ENCODE peak calls at places on chromosomes 1 and 21, in eight cellular contexts. One of them, this sample, is unnamed.

GRCh38 chr1:96748078-96748477 is 26.5 kb downstream of the PTBP2 start:
- DNase-seq in MCF 10A: no peak
- DNase-seq in GM18507: no peak
- DNase-seq in cortex of kidney: no peak
- DNase-seq in stimulated activated CD4-positive, alpha-beta T cell treated with anti-CD3 and anti-CD28 coated beads, Interleukin-12 subunit alpha, Interleukin-12 subunit beta, amount 100 ng/mL, for 48 hours: no peak
- DNase-seq in heart left ventricle: no peak
- DNase-seq in kidney epithelial cell: no peak
- DNase-seq in NCI-H345: no peak
- DNase-seq in this sample: no peak

GRCh38 chr21:34846601-34847112 is 177.9 kb downstream of the CLIC6 start:
- DNase-seq in MCF 10A: peak
- DNase-seq in GM18507: no peak
- DNase-seq in cortex of kidney: no peak
- DNase-seq in stimulated activated CD4-positive, alpha-beta T cell treated with anti-CD3 and anti-CD28 coated beads, Interleukin-12 subunit alpha, Interleukin-12 subunit beta, amount 100 ng/mL, for 48 hours: no peak
- DNase-seq in heart left ventricle: no peak
- DNase-seq in kidney epithelial cell: peak
- DNase-seq in NCI-H345: no peak
- DNase-seq in this sample: no peak

GRCh38 chr1:240468616-240469015 is 143.3 kb downstream of the GREM2 start:
- DNase-seq in MCF 10A: no peak
- DNase-seq in GM18507: no peak
- DNase-seq in cortex of kidney: no peak
- DNase-seq in stimulated activated CD4-positive, alpha-beta T cell treated with anti-CD3 and anti-CD28 coated beads, Interleukin-12 subunit alpha, Interleukin-12 subunit beta, amount 100 ng/mL, for 48 hours: no peak
- DNase-seq in heart left ventricle: no peak
- DNase-seq in kidney epithelial cell: no peak
- DNase-seq in NCI-H345: no peak
- DNase-seq in this sample: no peak

GRCh38 chr1:47477595-47478080 is 39.8 kb downstream of the FOXD2 start:
- DNase-seq in MCF 10A: peak
- DNase-seq in GM18507: no peak
- DNase-seq in cortex of kidney: no peak
- DNase-seq in stimulated activated CD4-positive, alpha-beta T cell treated with anti-CD3 and anti-CD28 coated beads, Interleukin-12 subunit alpha, Interleukin-12 subunit beta, amount 100 ng/mL, for 48 hours: no peak
- DNase-seq in heart left ventricle: no peak
- DNase-seq in kidney epithelial cell: no peak
- DNase-seq in NCI-H345: no peak
- DNase-seq in this sample: no peak

GRCh38 chr21:32452641-32453040 is 40.1 kb downstream of the EVA1C start:
- DNase-seq in MCF 10A: no peak
- DNase-seq in GM18507: no peak
- DNase-seq in cortex of kidney: no peak
- DNase-seq in stimulated activated CD4-positive, alpha-beta T cell treated with anti-CD3 and anti-CD28 coated beads, Interleukin-12 subunit alpha, Interleukin-12 subunit beta, amount 100 ng/mL, for 48 hours: no peak
- DNase-seq in heart left ventricle: no peak
- DNase-seq in kidney epithelial cell: no peak
- DNase-seq in NCI-H345: no peak
- DNase-seq in this sample: no peak

GRCh38 chr1:218384576-218384975 is 39.4 kb downstream of the TGFB2 start:
- DNase-seq in MCF 10A: peak
- DNase-seq in GM18507: no peak
- DNase-seq in cortex of kidney: no peak
- DNase-seq in stimulated activated CD4-positive, alpha-beta T cell treated with anti-CD3 and anti-CD28 coated beads, Interleukin-12 subunit alpha, Interleukin-12 subunit beta, amount 100 ng/mL, for 48 hours: no peak
- DNase-seq in heart left ventricle: no peak
- DNase-seq in kidney epithelial cell: no peak
- DNase-seq in NCI-H345: peak
- DNase-seq in this sample: no peak

GRCh38 chr1:168719306-168720111 is 9.5 kb downstream of the DPT start:
- DNase-seq in MCF 10A: peak
- DNase-seq in GM18507: peak
- DNase-seq in cortex of kidney: no peak
- DNase-seq in stimulated activated CD4-positive, alpha-beta T cell treated with anti-CD3 and anti-CD28 coated beads, Interleukin-12 subunit alpha, Interleukin-12 subunit beta, amount 100 ng/mL, for 48 hours: no peak
- DNase-seq in heart left ventricle: no peak
- DNase-seq in kidney epithelial cell: peak
- DNase-seq in NCI-H345: no peak
- DNase-seq in this sample: no peak

GRCh38 chr21:45482899-45483821 is 59.1 kb downstream of the SLC19A1 start:
- DNase-seq in MCF 10A: no peak
- DNase-seq in GM18507: peak
- DNase-seq in cortex of kidney: no peak
- DNase-seq in stimulated activated CD4-positive, alpha-beta T cell treated with anti-CD3 and anti-CD28 coated beads, Interleukin-12 subunit alpha, Interleukin-12 subunit beta, amount 100 ng/mL, for 48 hours: peak
- DNase-seq in heart left ventricle: no peak
- DNase-seq in kidney epithelial cell: no peak
- DNase-seq in NCI-H345: no peak
- DNase-seq in this sample: no peak

GRCh38 chr1:13812456-13813397 is 112.7 kb downstream of the PRDM2 start:
- DNase-seq in MCF 10A: no peak
- DNase-seq in GM18507: no peak
- DNase-seq in cortex of kidney: no peak
- DNase-seq in stimulated activated CD4-positive, alpha-beta T cell treated with anti-CD3 and anti-CD28 coated beads, Interleukin-12 subunit alpha, Interleukin-12 subunit beta, amount 100 ng/mL, for 48 hours: no peak
- DNase-seq in heart left ventricle: no peak
- DNase-seq in kidney epithelial cell: peak
- DNase-seq in NCI-H345: no peak
- DNase-seq in this sample: no peak

GRCh38 chr1:168085401-168085872 is 51.3 kb downstream of the GPR161 start:
- DNase-seq in MCF 10A: no peak
- DNase-seq in GM18507: no peak
- DNase-seq in cortex of kidney: no peak
- DNase-seq in stimulated activated CD4-positive, alpha-beta T cell treated with anti-CD3 and anti-CD28 coated beads, Interleukin-12 subunit alpha, Interleukin-12 subunit beta, amount 100 ng/mL, for 48 hours: no peak
- DNase-seq in heart left ventricle: peak
- DNase-seq in kidney epithelial cell: no peak
- DNase-seq in NCI-H345: no peak
- DNase-seq in this sample: no peak

GRCh38 chr1:215526147-215526845 is 40.8 kb upstream of the KCTD3 start:
- DNase-seq in MCF 10A: peak
- DNase-seq in GM18507: peak
- DNase-seq in cortex of kidney: no peak
- DNase-seq in stimulated activated CD4-positive, alpha-beta T cell treated with anti-CD3 and anti-CD28 coated beads, Interleukin-12 subunit alpha, Interleukin-12 subunit beta, amount 100 ng/mL, for 48 hours: no peak
- DNase-seq in heart left ventricle: no peak
- DNase-seq in kidney epithelial cell: no peak
- DNase-seq in NCI-H345: peak
- DNase-seq in this sample: no peak

GRCh38 chr1:248914982-248915381 is 8.9 kb downstream of the PGBD2 start:
- DNase-seq in MCF 10A: no peak
- DNase-seq in GM18507: no peak
- DNase-seq in cortex of kidney: no peak
- DNase-seq in stimulated activated CD4-positive, alpha-beta T cell treated with anti-CD3 and anti-CD28 coated beads, Interleukin-12 subunit alpha, Interleukin-12 subunit beta, amount 100 ng/mL, for 48 hours: no peak
- DNase-seq in heart left ventricle: no peak
- DNase-seq in kidney epithelial cell: no peak
- DNase-seq in NCI-H345: no peak
- DNase-seq in this sample: no peak

GRCh38 chr1:42380617-42381423 is at the start of gene RIMKLA:
- DNase-seq in MCF 10A: no peak
- DNase-seq in GM18507: peak
- DNase-seq in cortex of kidney: no peak
- DNase-seq in stimulated activated CD4-positive, alpha-beta T cell treated with anti-CD3 and anti-CD28 coated beads, Interleukin-12 subunit alpha, Interleukin-12 subunit beta, amount 100 ng/mL, for 48 hours: peak
- DNase-seq in heart left ventricle: peak
- DNase-seq in kidney epithelial cell: no peak
- DNase-seq in NCI-H345: peak
- DNase-seq in this sample: no peak

GRCh38 chr1:84598846-84599741 is 24.9 kb upstream of the CTBS start:
- DNase-seq in MCF 10A: peak
- DNase-seq in GM18507: no peak
- DNase-seq in cortex of kidney: no peak
- DNase-seq in stimulated activated CD4-positive, alpha-beta T cell treated with anti-CD3 and anti-CD28 coated beads, Interleukin-12 subunit alpha, Interleukin-12 subunit beta, amount 100 ng/mL, for 48 hours: no peak
- DNase-seq in heart left ventricle: no peak
- DNase-seq in kidney epithelial cell: no peak
- DNase-seq in NCI-H345: no peak
- DNase-seq in this sample: no peak

GRCh38 chr21:46144464-46145070 is 10.8 kb downstream of the FTCD start:
- DNase-seq in MCF 10A: no peak
- DNase-seq in GM18507: no peak
- DNase-seq in cortex of kidney: no peak
- DNase-seq in stimulated activated CD4-positive, alpha-beta T cell treated with anti-CD3 and anti-CD28 coated beads, Interleukin-12 subunit alpha, Interleukin-12 subunit beta, amount 100 ng/mL, for 48 hours: no peak
- DNase-seq in heart left ventricle: no peak
- DNase-seq in kidney epithelial cell: no peak
- DNase-seq in NCI-H345: peak
- DNase-seq in this sample: no peak

GRCh38 chr21:45011911-45012660 is 62.3 kb upstream of the ADARB1 start:
- DNase-seq in MCF 10A: peak
- DNase-seq in GM18507: no peak
- DNase-seq in cortex of kidney: no peak
- DNase-seq in stimulated activated CD4-positive, alpha-beta T cell treated with anti-CD3 and anti-CD28 coated beads, Interleukin-12 subunit alpha, Interleukin-12 subunit beta, amount 100 ng/mL, for 48 hours: no peak
- DNase-seq in heart left ventricle: no peak
- DNase-seq in kidney epithelial cell: peak
- DNase-seq in NCI-H345: no peak
- DNase-seq in this sample: no peak

This sample was measured in activated CD8-positive, alpha-beta memory T cell treated with anti-CD3 and anti-CD28 coated beads for 4 hours.